ENCODE peak calls at places on chromosomes 11 and 22, in ten cellular contexts. C, Z, X, A, O, E, T, S, R and M are unnamed samples.

GRCh38 chr22:25351631-25352293 is 132.3 kb downstream of the CRYBB2 start:
- DNase-seq in E (no peak), T (no peak), O (no peak), S (no peak), A (no peak), Z (no peak), X (no peak), C (no peak), R (no peak), M (no peak)

GRCh38 chr22:29314537-29315285 is 786 bp downstream of the RASL10A start:
- DNase-seq in S (no peak), X (no peak), E (no peak), R (peak; percentile 61), O (no peak), A (no peak), C (no peak), T (no peak), Z (no peak), M (peak; percentile 49)

GRCh38 chr11:65382036-65382803 is at the start of gene SLC25A45:
- DNase-seq in R (peak; percentile 98), Z (peak; percentile 86), E (peak; percentile 49), O (peak; percentile 99), C (peak; percentile 99), S (peak; percentile 88), T (peak; percentile 99), X (peak; percentile 90), A (peak; percentile 97), M (peak; percentile 92)

GRCh38 chr11:126282742-126283591 is at the start of gene TIRAP:
- DNase-seq in T (no peak), O (peak; percentile 45), S (peak; percentile 55), C (peak; percentile 42), X (peak; percentile 42), A (no peak), Z (peak; percentile 80), E (peak; percentile 42), R (peak; percentile 88), M (peak; percentile 73)

GRCh38 chr11:94650756-94651155 is 83.6 kb downstream of the PIWIL4 start:
- DNase-seq in O (peak; percentile 86), Z (no peak), E (no peak), S (no peak), R (no peak), T (no peak), X (no peak), A (peak; percentile 44), C (peak; percentile 69), M (no peak)

GRCh38 chr22:17882727-17883126 is 108.5 kb upstream of the BID start:
- DNase-seq in C (no peak), X (no peak), O (no peak), R (no peak), A (no peak), S (no peak), Z (no peak), T (no peak), E (no peak), M (no peak)

GRCh38 chr11:60280412-60280811 is at the start of gene MS4A4A:
- DNase-seq in E (no peak), O (no peak), A (no peak), X (no peak), T (no peak), Z (no peak), R (no peak), S (no peak), C (no peak), M (no peak)

GRCh38 chr11:9461068-9461759 is 402 bp downstream of the ZNF143 start:
- DNase-seq in X (peak; percentile 86), A (peak; percentile 66), Z (peak; percentile 84), R (peak; percentile 86), O (peak; percentile 84), S (peak; percentile 59), E (peak; percentile 85), C (peak; percentile 86), T (peak; percentile 83), M (peak; percentile 69)

GRCh38 chr11:95485115-95485900 is 254.3 kb upstream of the SESN3 start:
- DNase-seq in X (no peak), C (no peak), O (peak; percentile 3), A (no peak), S (no peak), T (no peak), Z (no peak), E (no peak), R (no peak), M (no peak)

GRCh38 chr11:128772814-128773213 is 78.9 kb downstream of the FLI1 start:
- DNase-seq in S (peak; percentile 34), Z (no peak), C (no peak), E (no peak), A (no peak), T (no peak), R (peak; percentile 69), X (no peak), O (no peak), M (no peak)

GRCh38 chr11:61956191-61957027 is 6.3 kb downstream of the BEST1 start:
- DNase-seq in T (no peak), Z (no peak), R (no peak), O (no peak), X (no peak), A (no peak), C (no peak), E (no peak), S (no peak), M (no peak)

GRCh38 chr11:45662665-45663485 is 2.5 kb downstream of the CHST1 start:
- DNase-seq in T (peak; percentile 17), Z (peak; percentile 33), R (peak; percentile 36), X (no peak), C (peak; percentile 89), A (peak; percentile 49), E (no peak), O (peak; percentile 94), S (no peak), M (no peak)

GRCh38 chr11:67370351-67371076 is 2.9 kb downstream of the CLCF1 start:
- DNase-seq in X (no peak), Z (no peak), A (peak; percentile 59), S (no peak), R (no peak), E (no peak), O (peak; percentile 59), C (peak; percentile 87), T (no peak), M (no peak)

GRCh38 chr11:2295971-2296912 is 5.5 kb downstream of the C11orf21 start:
- DNase-seq in A (no peak), Z (no peak), C (no peak), E (no peak), S (no peak), R (peak; percentile 32), X (no peak), T (no peak), O (no peak), M (peak; percentile 46)

GRCh38 chr22:17990167-17990566 is 34.2 kb downstream of the MICAL3 start:
- DNase-seq in A (no peak), T (no peak), Z (no peak), X (no peak), E (no peak), R (no peak), C (no peak), O (peak; percentile 43), S (no peak), M (no peak)

GRCh38 chr11:44404736-44405395 is 94.9 kb upstream of the ALX4 start:
- DNase-seq in S (no peak), Z (no peak), X (no peak), R (no peak), O (no peak), E (no peak), C (no peak), T (no peak), A (no peak), M (no peak)

GRCh38 chr11:9091044-9091936 is at the start of gene SCUBE2:
- DNase-seq in T (no peak), X (no peak), E (no peak), Z (peak; percentile 36), A (no peak), R (peak; percentile 73), S (no peak), C (no peak), O (no peak), M (no peak)

GRCh38 chr11:69321877-69322350 is 28.0 kb downstream of the MYEOV start:
- DNase-seq in O (peak; percentile 65), R (no peak), A (peak; percentile 59), E (no peak), S (no peak), Z (no peak), X (no peak), T (peak; percentile 97), C (peak; percentile 96), M (no peak)

GRCh38 chr22:31085493-31085824 is 4.3 kb downstream of the SMTN start:
- DNase-seq in Z (no peak), T (no peak), C (no peak), A (no peak), R (no peak), O (no peak), S (no peak), E (no peak), X (no peak), M (no peak)